ENCODE peak calls at places on chromosomes 6 and 20, in six cellular contexts. F, S, Y, C, Z and T are unnamed samples.
A peak's percentile ranks its signal among the peaks of the same experiment; 100 is the strongest.

GRCh38 chr6:33694401-33694931 is 17.0 kb downstream of the UQCC2 start:
- DNase-seq in Y (peak; percentile 66), Z (peak; percentile 46), F (peak; percentile 72), C (no peak), S (no peak), T (no peak)

GRCh38 chr20:25249198-25249931 is 1.5 kb downstream of the PYGB start:
- DNase-seq in F (no peak), S (peak; percentile 78), C (no peak), Z (no peak), Y (peak; percentile 46), T (no peak)

GRCh38 chr6:122789078-122789861 is at the start of gene SMPDL3A:
- DNase-seq in Z (peak; percentile 86), Y (peak; percentile 96), C (no peak), S (peak; percentile 75), F (peak; percentile 72), T (peak; percentile 51)

GRCh38 chr6:170459451-170459850 is 93.7 kb downstream of the PSMB1 start:
- DNase-seq in Y (peak; percentile 60), Z (peak; percentile 58), S (no peak), F (peak; percentile 2), C (peak; percentile 57), T (no peak)

GRCh38 chr6:129641344-129641743 is 68.6 kb downstream of the ARHGAP18 start:
- DNase-seq in C (no peak), Z (peak; percentile 74), F (no peak), Y (peak; percentile 55), S (no peak), T (no peak)

GRCh38 chr20:57223648-57224489 is 42.6 kb downstream of the BMP7 start:
- DNase-seq in C (peak; percentile 72), F (no peak), S (no peak), Z (peak; percentile 12), Y (peak; percentile 3), T (no peak)

GRCh38 chr6:105431226-105431625 is 28.3 kb upstream of the PREP start:
- DNase-seq in Z (peak; percentile 69), S (no peak), C (peak; percentile 71), Y (peak; percentile 70), F (no peak), T (peak; percentile 52)

GRCh38 chr20:61127311-61128044 is 124.6 kb upstream of the CDH4 start:
- DNase-seq in C (no peak), F (no peak), Z (no peak), Y (peak; percentile 92), S (no peak), T (no peak)

GRCh38 chr6:104956663-104957294 is at the start of gene LIN28B:
- DNase-seq in S (no peak), Y (no peak), Z (no peak), F (no peak), C (peak; percentile 87), T (no peak)

GRCh38 chr6:100549406-100550167 is 84.9 kb upstream of the SIM1 start:
- DNase-seq in Z (peak; percentile 63), S (no peak), F (no peak), Y (peak; percentile 28), C (no peak), T (no peak)

GRCh38 chr20:33668791-33669155 is 2.0 kb downstream of the ACTL10 start:
- DNase-seq in Z (no peak), Y (no peak), S (no peak), C (no peak), F (no peak), T (no peak)
- H3K4me1 ChIP-seq in Z (peaks cover 19% of the 10 kb centered on the region), Y (peaks cover 21% of the 10 kb centered on the region), S (no peaks in the 10 kb centered on the region), C (peaks cover 95% of the 10 kb centered on the region), F (peaks cover 21% of the 10 kb centered on the region), T (peaks cover 15% of the 10 kb centered on the region)

GRCh38 chr6:158442309-158442705 is 117.6 kb upstream of the TMEM181 start:
- DNase-seq in S (no peak), C (no peak), Y (no peak), F (no peak), Z (no peak), T (no peak)
- H3K36me3 ChIP-seq in S (no peaks in the 10 kb centered on the region), C (no peaks in the 10 kb centered on the region), Y (no peaks in the 10 kb centered on the region), F (no peaks in the 10 kb centered on the region), Z (no peaks in the 10 kb centered on the region), T (no peaks in the 10 kb centered on the region)

DNA sequence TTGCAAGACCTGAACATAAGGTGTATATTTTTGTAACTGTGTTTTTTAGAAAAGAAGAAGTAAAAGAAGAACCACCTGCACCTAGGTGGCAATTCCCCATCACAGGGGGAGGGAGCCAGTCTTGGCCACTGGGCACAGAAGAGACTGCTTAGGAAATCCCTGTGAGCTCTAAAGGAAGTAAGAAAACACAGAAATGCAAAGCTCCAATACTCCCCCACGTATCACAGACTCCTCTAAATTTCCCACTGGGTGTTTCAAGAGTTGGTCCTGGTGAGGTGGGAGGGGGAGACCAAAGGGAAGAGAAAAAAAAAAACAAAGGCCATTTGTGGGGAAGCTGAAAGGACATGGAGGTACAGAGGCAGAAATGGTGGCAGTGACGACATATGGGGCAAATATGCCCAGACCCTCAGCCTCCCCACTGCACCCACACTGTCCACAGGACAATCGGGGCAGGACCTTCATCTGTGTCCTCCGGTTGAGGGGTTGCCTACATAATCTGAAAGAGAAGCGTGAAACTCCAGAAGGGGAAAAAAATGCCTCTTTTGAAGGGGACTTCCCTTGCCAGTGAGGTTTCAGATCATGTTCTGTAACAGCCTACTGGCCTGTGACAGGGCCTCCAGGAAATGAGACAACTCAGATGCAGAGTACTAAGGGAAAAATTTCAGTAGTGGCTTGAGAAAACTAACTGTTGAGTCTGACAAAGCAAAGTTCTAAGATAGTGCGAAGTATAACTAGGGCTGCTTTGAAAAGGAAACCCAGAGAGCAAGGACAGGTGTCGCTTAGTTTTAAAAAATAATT is 226.2 kb upstream of the MARCKS start:
- DNase-seq in C (no peak), F (no peak), Y (peak; percentile 35), Z (peak; percentile 66), S (no peak), T (no peak)
- H3K4me3 ChIP-seq in C (no peak overlapping the region), F (no peak overlapping the region), Y (no peak overlapping the region), Z (no peak overlapping the region), S (no peak overlapping the region), T (no peak overlapping the region)

GRCh38 chr20:32089637-32090330 is 19.7 kb upstream of the TM9SF4 start:
- DNase-seq in Z (no peak), F (no peak), Y (no peak), C (no peak), S (no peak), T (peak; percentile 60)
- H3K4me1 ChIP-seq in Z (no peaks in the 10 kb centered on the region), F (no peaks in the 10 kb centered on the region), Y (no peaks in the 10 kb centered on the region), C (peaks cover 20% of the 10 kb centered on the region), S (no peaks in the 10 kb centered on the region), T (peaks cover 8% of the 10 kb centered on the region)

GRCh38 chr20:38052870-38053269 is 19.3 kb downstream of the RPRD1B start:
- DNase-seq in Z (no peak), F (no peak), S (no peak), Y (no peak), C (no peak), T (no peak)
- H3K36me3 ChIP-seq in Z (peaks cover 20% of the 10 kb centered on the region), F (peaks cover 17% of the 10 kb centered on the region), S (peaks cover 52% of the 10 kb centered on the region), Y (peaks cover 2% of the 10 kb centered on the region), C (peaks cover 32% of the 10 kb centered on the region), T (peaks cover 26% of the 10 kb centered on the region)

GRCh38 chr20:34709836-34710567 is 5.9 kb downstream of the TP53INP2 start:
- DNase-seq in C (no peak), Z (peak; percentile 28), Y (no peak), S (peak; percentile 90), F (no peak), T (peak; percentile 60)

GRCh38 chr20:34712525-34713192 is 8.5 kb downstream of the TP53INP2 start:
- DNase-seq in S (no peak), C (no peak), F (no peak), Z (no peak), Y (no peak), T (no peak)

GRCh38 chr20:34710568-34710839 is 6.4 kb downstream of the TP53INP2 start:
- DNase-seq in Z (no peak), F (no peak), Y (no peak), C (no peak), S (no peak), T (peak; percentile 15)

GRCh38 chr20:34711813-34712430 is 7.8 kb downstream of the TP53INP2 start:
- DNase-seq in C (no peak), F (no peak), S (no peak), Y (no peak), Z (no peak), T (no peak)

GRCh38 chr20:34710861-34711574 is 6.9 kb downstream of the TP53INP2 start:
- DNase-seq in S (no peak), Z (no peak), Y (no peak), C (peak; percentile 67), F (no peak), T (no peak)
- H3K4me3 ChIP-seq in S (no peak overlapping the region), Z (no peak overlapping the region), Y (no peak overlapping the region), C (peak overlapping the region; percentile 87), F (no peak overlapping the region), T (no peak overlapping the region)

DNA sequence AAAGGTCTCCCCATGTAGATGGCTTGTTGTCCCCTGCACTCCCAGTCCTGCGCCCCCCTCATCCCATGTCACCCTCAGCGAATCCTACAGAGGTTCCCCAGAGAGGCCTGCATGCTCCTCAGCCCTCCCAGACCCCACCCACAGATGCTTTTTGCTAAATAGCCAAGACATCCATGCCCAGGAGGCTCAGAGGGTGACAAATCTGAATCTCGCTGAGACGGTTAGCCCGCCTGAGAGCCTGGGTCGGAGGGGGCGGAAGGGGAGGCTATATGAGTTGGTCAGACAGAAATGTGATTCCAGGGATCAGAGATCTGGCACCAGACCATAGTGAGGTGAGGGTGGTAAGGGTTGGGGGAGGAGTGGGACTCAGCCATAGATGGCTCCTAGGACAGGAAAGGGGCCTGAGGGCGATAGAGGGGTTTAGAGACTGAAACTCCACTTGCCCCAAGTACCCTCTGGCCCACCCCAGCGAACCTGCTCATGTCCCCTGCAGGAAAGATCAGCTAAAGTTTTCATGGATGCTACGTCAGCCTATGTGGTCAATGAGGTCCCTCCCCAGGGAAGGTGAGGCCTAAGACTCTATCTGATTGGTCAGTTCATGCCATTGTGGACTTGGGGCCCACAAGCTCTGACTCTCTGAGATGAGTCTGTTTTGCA is 33.2 kb downstream of the TFEB start:
- DNase-seq in C (no peak), Y (no peak), Z (no peak), S (no peak), F (no peak), T (no peak)
- H3K4me1 ChIP-seq in C (peaks cover 86% of the 10 kb centered on the region), Y (peaks cover 12% of the 10 kb centered on the region), Z (peaks cover 19% of the 10 kb centered on the region), S (no peaks in the 10 kb centered on the region), F (peaks cover 3% of the 10 kb centered on the region), T (no peaks in the 10 kb centered on the region)

GRCh38 chr20:63222541-63222940 is 6.6 kb upstream of the YTHDF1 start:
- DNase-seq in S (no peak), C (no peak), Y (no peak), F (no peak), Z (no peak), T (no peak)
- H3K36me3 ChIP-seq in S (no peaks in the 10 kb centered on the region), C (no peaks in the 10 kb centered on the region), Y (no peaks in the 10 kb centered on the region), F (no peaks in the 10 kb centered on the region), Z (no peaks in the 10 kb centered on the region), T (no peaks in the 10 kb centered on the region)

DNA sequence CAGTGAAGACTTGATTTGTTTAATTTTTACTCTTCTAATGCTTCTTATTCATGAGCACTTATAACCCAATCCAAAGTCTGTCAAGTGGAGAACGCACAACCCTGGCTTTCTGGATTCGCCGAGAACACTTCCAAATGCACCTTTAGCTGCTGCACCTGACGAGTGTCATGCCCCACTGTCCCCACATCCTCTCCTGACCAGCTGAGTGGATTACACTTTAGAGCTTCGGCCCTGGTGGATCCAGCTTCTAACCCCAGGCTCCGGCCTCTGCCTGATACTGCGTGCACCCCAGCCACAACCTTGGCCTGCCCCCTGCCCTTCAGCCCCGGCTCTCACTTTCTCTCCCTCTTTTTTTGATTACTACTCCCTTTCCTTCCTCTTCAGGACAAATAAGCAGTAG is 258.8 kb downstream of the TMEM242 start:
- DNase-seq in C (no peak), Z (no peak), S (no peak), Y (no peak), F (no peak), T (no peak)
- H3K4me3 ChIP-seq in C (no peak overlapping the region), Z (no peak overlapping the region), S (no peak overlapping the region), Y (no peak overlapping the region), F (no peak overlapping the region), T (no peak overlapping the region)